ENCODE peak calls at places on chromosomes 16 and 17, in ten cellular contexts. Q is Daoy; J is stimulated activated CD4-positive, alpha-beta T cell treated with anti-CD3 and anti-CD28 coated beads, TNF-alpha, amount 100 ng/mL, for 48 hours; P is NCI-H1694; D is activated CD8-positive, alpha-beta memory T cell treated with anti-CD3 and anti-CD28 coated beads for 1 hour; A is NCI-H1092 treated with DMSO at 0.1 percent for 48 hours; H is activated naive CD8-positive, alpha-beta T cell treated with anti-CD3 and anti-CD28 coated beads for 36 hours; T is stimulated activated CD8-positive, alpha-beta memory T cell treated with anti-CD3 and anti-CD28 coated beads, Interleukin-15, amount 100 ng/mL, for 4 hours; F is T-helper 2 cell; I is WTC11. M is an unnamed sample.
A peak's percentile ranks its signal among the peaks of the same experiment; 100 is the strongest.

GRCh38 chr16:22816475-22816874 is 2.5 kb downstream of the HS3ST2 start:
- DNase-seq in Q (peak; percentile 75), J (no peak), P (no peak), D (no peak), A (no peak), H (no peak), T (no peak), F (no peak), I (no peak), M (no peak)

GRCh38 chr16:67676939-67677338 is 10.3 kb downstream of the C16orf86 start:
- DNase-seq in Q (no peak), J (no peak), P (no peak), D (no peak), A (no peak), H (no peak), T (no peak), F (no peak), I (no peak), M (no peak)

GRCh38 chr17:6632530-6632929 is 8.0 kb downstream of the KIAA0753 start:
- DNase-seq in Q (no peak), J (no peak), P (no peak), D (no peak), A (no peak), H (no peak), T (no peak), F (no peak), I (no peak), M (no peak)

GRCh38 chr17:16464001-16464640 is 27.9 kb downstream of the LRRC75A start:
- DNase-seq in Q (no peak), J (no peak), P (peak; percentile 74), D (no peak), A (no peak), H (no peak), T (no peak), F (no peak), I (no peak), M (no peak)

GRCh38 chr16:624522-625401 is 6.0 kb upstream of the WFIKKN1 start:
- DNase-seq in Q (no peak), J (no peak), P (no peak), D (no peak), A (no peak), H (no peak), T (no peak), F (no peak), I (no peak), M (no peak)

GRCh38 chr17:80952291-80952690 is 39.4 kb upstream of the CHMP6 start:
- DNase-seq in Q (no peak), J (no peak), P (no peak), D (no peak), A (no peak), H (no peak), T (no peak), F (no peak), I (peak; percentile 6), M (no peak)

GRCh38 chr16:77057161-77057736 is 133.7 kb upstream of the MON1B start:
- DNase-seq in Q (no peak), J (no peak), P (no peak), D (no peak), A (no peak), H (no peak), T (no peak), F (no peak), I (no peak), M (no peak)

GRCh38 chr16:70659546-70659945 is 13.2 kb downstream of the IL34 start:
- DNase-seq in Q (no peak), J (no peak), P (no peak), D (no peak), A (no peak), H (no peak), T (no peak), F (no peak), I (no peak), M (no peak)

GRCh38 chr16:66240088-66240487 is 126.4 kb upstream of the CDH5 start:
- DNase-seq in Q (no peak), J (no peak), P (no peak), D (no peak), A (no peak), H (no peak), T (no peak), F (no peak), I (no peak), M (no peak)

GRCh38 chr17:14784997-14785696 is 480.0 kb downstream of the PMP22 start:
- DNase-seq in Q (no peak), J (no peak), P (no peak), D (no peak), A (no peak), H (peak; percentile 7), T (no peak), F (no peak), I (peak; percentile 27), M (no peak)

GRCh38 chr16:28930652-28931051 is 1.1 kb upstream of the CD19 start:
- DNase-seq in Q (no peak), J (no peak), P (no peak), D (no peak), A (no peak), H (no peak), T (no peak), F (no peak), I (no peak), M (no peak)

GRCh38 chr16:1687427-1688316 is 9.6 kb downstream of the JPT2 start:
- DNase-seq in Q (no peak), J (no peak), P (no peak), D (no peak), A (no peak), H (no peak), T (no peak), F (no peak), I (no peak), M (no peak)

GRCh38 chr16:58414938-58415451 is 22.7 kb downstream of the GINS3 start:
- DNase-seq in Q (peak; percentile 29), J (no peak), P (no peak), D (no peak), A (no peak), H (no peak), T (no peak), F (no peak), I (no peak), M (no peak)

GRCh38 chr17:40903129-40903847 is 18.2 kb upstream of the KRT20 start:
- DNase-seq in Q (peak; percentile 81), J (no peak), P (no peak), D (no peak), A (peak; percentile 32), H (no peak), T (no peak), F (no peak), I (no peak), M (peak; percentile 88)

GRCh38 chr17:9115446-9116265 is 94.3 kb downstream of the NTN1 start:
- DNase-seq in Q (peak; percentile 81), J (peak; percentile 30), P (no peak), D (peak; percentile 19), A (no peak), H (peak; percentile 75), T (peak; percentile 14), F (no peak), I (peak; percentile 79), M (no peak)

GRCh38 chr17:5584971-5585794 is 874 bp upstream of the NLRP1 start:
- DNase-seq in Q (peak; percentile 63), J (no peak), P (no peak), D (no peak), A (no peak), H (no peak), T (no peak), F (no peak), I (no peak), M (no peak)

GRCh38 chr16:56193951-56194726 is 2.9 kb downstream of the GNAO1 start:
- DNase-seq in Q (peak; percentile 92), J (peak; percentile 64), P (peak; percentile 45), D (peak; percentile 47), A (peak; percentile 94), H (peak; percentile 82), T (peak; percentile 26), F (peak; percentile 70), I (peak; percentile 96), M (no peak)

GRCh38 chr16:87762620-87763019 is 3.2 kb downstream of the KLHDC4 start:
- DNase-seq in Q (no peak), J (no peak), P (no peak), D (no peak), A (no peak), H (no peak), T (no peak), F (no peak), I (no peak), M (no peak)

GRCh38 chr16:67000384-67001158 is 12.2 kb downstream of the CES4A start:
- DNase-seq in Q (no peak), J (peak; percentile 21), P (no peak), D (peak; percentile 33), A (peak; percentile 46), H (peak; percentile 49), T (peak; percentile 24), F (peak; percentile 24), I (peak; percentile 73), M (no peak)

GRCh38 chr17:64411999-64412771 is 21.5 kb upstream of the PECAM1 start:
- DNase-seq in Q (no peak), J (no peak), P (no peak), D (no peak), A (peak; percentile 72), H (no peak), T (no peak), F (no peak), I (peak; percentile 59), M (no peak)

GRCh38 chr17:27633312-27634025 is 2.5 kb downstream of the LGALS9 start:
- DNase-seq in Q (no peak), J (no peak), P (no peak), D (no peak), A (no peak), H (no peak), T (no peak), F (no peak), I (no peak), M (no peak)

GRCh38 chr16:81003610-81004460 is 2.9 kb downstream of the CMC2 start:
- DNase-seq in Q (no peak), J (peak; percentile 21), P (no peak), D (no peak), A (no peak), H (no peak), T (no peak), F (no peak), I (no peak), M (no peak)

GRCh38 chr16:56779956-56780355 is 50.0 kb downstream of the NUP93 start:
- DNase-seq in Q (no peak), J (no peak), P (no peak), D (no peak), A (no peak), H (no peak), T (no peak), F (no peak), I (no peak), M (no peak)

GRCh38 chr17:42520540-42520951 is 15.5 kb upstream of the NAGLU start:
- DNase-seq in Q (no peak), J (no peak), P (no peak), D (peak; percentile 18), A (no peak), H (peak; percentile 34), T (no peak), F (no peak), I (peak; percentile 34), M (no peak)

GRCh38 chr16:53784312-53784711 is 80.4 kb downstream of the FTO start:
- DNase-seq in Q (no peak), J (no peak), P (no peak), D (no peak), A (no peak), H (no peak), T (no peak), F (no peak), I (no peak), M (peak; percentile 25)

GRCh38 chr17:55731586-55732250 is 9.1 kb upstream of the TMEM100 start:
- DNase-seq in Q (no peak), J (no peak), P (no peak), D (no peak), A (no peak), H (peak; percentile 14), T (no peak), F (no peak), I (no peak), M (no peak)

GRCh38 chr16:2883027-2883846 is at the start of gene FLYWCH2:
- DNase-seq in Q (peak; percentile 94), J (peak; percentile 99), P (peak; percentile 85), D (peak; percentile 99), A (peak; percentile 97), H (peak; percentile 100), T (peak; percentile 98), F (peak; percentile 99), I (peak; percentile 100), M (peak; percentile 95)

GRCh38 chr16:30987581-30988190 is 2.7 kb downstream of the HSD3B7 start:
- DNase-seq in Q (no peak), J (no peak), P (no peak), D (no peak), A (no peak), H (no peak), T (no peak), F (no peak), I (no peak), M (no peak)